ENCODE peak calls at places on chromosomes 5 and 9, in seven cellular contexts. J, G, F, T, Q, B and V are unnamed samples.

GRCh38 chr5:6736524-6737042 is 23.4 kb downstream of the TENT4A start:
- DNase-seq in F (no peak), J (no peak), Q (no peak), G (no peak), B (no peak), T (no peak), V (no peak)

GRCh38 chr9:18275313-18275990 is 198.5 kb upstream of the ADAMTSL1 start:
- DNase-seq in F (no peak), Q (no peak), J (no peak), T (no peak), B (no peak), G (no peak), V (no peak)

GRCh38 chr9:135282001-135282731 is 194.7 kb downstream of the OLFM1 start:
- DNase-seq in F (peak), J (peak), B (peak), Q (no peak), T (peak), G (peak), V (peak)

GRCh38 chr5:29518176-29518575 is 1675.3 kb upstream of the CDH6 start:
- DNase-seq in F (no peak), G (no peak), J (no peak), Q (peak), B (no peak), T (no peak), V (no peak)

GRCh38 chr9:18550286-18550685 is 76.3 kb downstream of the ADAMTSL1 start:
- DNase-seq in G (no peak), F (no peak), B (no peak), J (no peak), T (no peak), Q (no peak), V (no peak)

GRCh38 chr5:862367-863243 is 11.8 kb upstream of the ZDHHC11 start:
- DNase-seq in J (no peak), T (no peak), B (no peak), G (no peak), Q (no peak), F (peak), V (no peak)

GRCh38 chr9:116269250-116269649 is 115.7 kb downstream of the PAPPA start:
- DNase-seq in B (no peak), J (peak), G (no peak), T (no peak), Q (no peak), F (no peak), V (no peak)

GRCh38 chr9:135220601-135221575 is 133.4 kb downstream of the OLFM1 start:
- DNase-seq in B (peak), Q (peak), F (no peak), G (no peak), T (no peak), J (no peak), V (no peak)

GRCh38 chr9:124513374-124513994 is 6.3 kb upstream of the NR5A1 start:
- DNase-seq in F (no peak), B (peak), T (peak), J (no peak), G (no peak), Q (no peak), V (no peak)

GRCh38 chr9:130237071-130237470 is 28.5 kb upstream of the HMCN2 start:
- DNase-seq in B (no peak), F (no peak), T (no peak), Q (no peak), G (no peak), J (no peak), V (no peak)

GRCh38 chr9:69893057-69893456 is 72.4 kb downstream of the CFAP95 start:
- DNase-seq in Q (no peak), G (no peak), J (no peak), T (no peak), B (no peak), F (no peak), V (no peak)

GRCh38 chr9:111118256-111118950 is 80.1 kb upstream of the LPAR1 start:
- DNase-seq in B (no peak), J (no peak), Q (no peak), T (no peak), F (no peak), G (no peak), V (no peak)

GRCh38 chr5:95543017-95543705 is 11.6 kb downstream of the SKIC3 start:
- DNase-seq in G (no peak), T (no peak), J (peak), B (no peak), Q (no peak), F (no peak), V (no peak)

GRCh38 chr9:88672874-88673695 is 138.1 kb downstream of the NXNL2 start:
- DNase-seq in T (no peak), B (no peak), Q (no peak), J (no peak), F (no peak), G (no peak), V (no peak)

GRCh38 chr9:121750715-121751623 is 99.5 kb downstream of the DAB2IP start:
- DNase-seq in F (no peak), J (peak), T (no peak), B (no peak), Q (no peak), G (peak), V (peak)

GRCh38 chr9:121751686-121752445 is 100.4 kb downstream of the DAB2IP start:
- DNase-seq in F (no peak), T (no peak), B (peak), J (no peak), G (no peak), Q (no peak), V (no peak)

GRCh38 chr9:121753802-121754654 is 102.6 kb downstream of the DAB2IP start:
- DNase-seq in B (peak), G (no peak), F (no peak), Q (no peak), J (no peak), T (no peak), V (no peak)

GRCh38 chr9:121754655-121755436 is 103.4 kb downstream of the DAB2IP start:
- DNase-seq in F (no peak), Q (no peak), G (no peak), T (no peak), J (no peak), B (no peak), V (no peak)

GRCh38 chr9:121752929-121753328 is 101.5 kb downstream of the DAB2IP start:
- DNase-seq in B (no peak), G (no peak), J (no peak), Q (no peak), F (no peak), T (no peak), V (peak)
- H3K27ac ChIP-seq in B (peak), G (peak), J (no peak), Q (no peak), F (peak), T (peak), V (no peak)

GRCh38 chr5:88830567-88830966 is 52.4 kb downstream of the MEF2C start:
- DNase-seq in G (no peak), Q (no peak), T (no peak), J (no peak), B (no peak), F (no peak), V (no peak)

GRCh38 chr5:88829773-88830172 is 53.2 kb downstream of the MEF2C start:
- DNase-seq in Q (no peak), B (no peak), F (no peak), T (no peak), J (no peak), G (no peak), V (no peak)

GRCh38 chr5:88827997-88828396 is 55.0 kb downstream of the MEF2C start:
- DNase-seq in B (no peak), T (no peak), G (no peak), Q (no peak), J (no peak), F (no peak), V (no peak)

GRCh38 chr5:88826959-88827585 is 55.9 kb downstream of the MEF2C start:
- DNase-seq in Q (no peak), T (no peak), J (peak), B (no peak), G (no peak), F (no peak), V (no peak)

DNA sequence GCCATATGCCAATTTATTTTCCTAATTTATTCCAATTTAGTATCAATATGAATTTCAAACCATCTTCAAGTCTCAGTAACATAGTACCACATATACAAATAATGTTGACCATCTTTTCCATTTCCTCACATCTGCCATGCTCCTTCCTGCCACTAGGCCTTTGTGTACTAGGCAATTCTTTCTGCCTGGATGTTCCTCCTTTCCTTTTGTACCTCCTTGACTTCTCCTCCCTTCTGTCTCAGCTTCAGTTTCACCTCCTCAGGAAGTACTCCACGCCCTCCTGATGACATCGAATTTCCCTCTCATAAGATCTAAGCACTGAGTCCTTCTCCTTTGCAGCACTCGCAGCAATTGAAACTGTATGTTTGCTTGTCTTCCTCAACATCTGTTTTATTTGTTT is 53.9 kb downstream of the MEF2C start:
- DNase-seq in B (no peak), F (no peak), Q (no peak), G (no peak), T (no peak), J (no peak), V (no peak)
- TF ChIP-seq CTCF in B (peak), F (peak), Q (peak), G (no peak), T (peak), J (peak), V (no peak)

DNA sequence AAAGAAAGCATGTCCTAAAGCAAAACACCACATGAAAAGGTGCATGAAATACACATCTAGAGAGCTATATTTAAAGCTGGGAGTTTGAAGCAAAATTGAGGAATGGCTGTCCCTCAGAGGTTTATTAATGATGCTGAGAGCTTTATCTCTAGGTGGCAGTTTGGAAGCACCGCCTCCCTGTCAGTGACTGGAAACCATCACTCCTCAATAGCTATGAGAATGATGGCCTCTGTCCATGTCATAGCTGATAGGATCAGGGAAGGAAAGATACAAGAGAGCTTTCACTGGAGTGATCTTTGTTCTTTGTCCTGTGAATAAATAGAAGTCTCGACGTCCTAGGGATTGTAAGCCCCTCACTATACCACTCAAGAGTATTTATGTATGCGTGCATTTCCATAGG is 110.5 kb downstream of the NUDT12 start:
- DNase-seq in B (no peak), T (no peak), Q (no peak), F (no peak), J (no peak), G (no peak), V (no peak)
- H3K27ac ChIP-seq in B (no peak), T (no peak), Q (no peak), F (no peak), J (peak), G (no peak), V (no peak)

GRCh38 chr5:57277085-57277484 is 103.2 kb downstream of the GPBP1 start:
- DNase-seq in G (no peak), Q (no peak), B (no peak), F (no peak), J (peak), T (no peak), V (no peak)
- TF ChIP-seq CTCF in G (no peak), Q (no peak), B (peak), F (no peak), J (peak), T (peak), V (no peak)

DNA sequence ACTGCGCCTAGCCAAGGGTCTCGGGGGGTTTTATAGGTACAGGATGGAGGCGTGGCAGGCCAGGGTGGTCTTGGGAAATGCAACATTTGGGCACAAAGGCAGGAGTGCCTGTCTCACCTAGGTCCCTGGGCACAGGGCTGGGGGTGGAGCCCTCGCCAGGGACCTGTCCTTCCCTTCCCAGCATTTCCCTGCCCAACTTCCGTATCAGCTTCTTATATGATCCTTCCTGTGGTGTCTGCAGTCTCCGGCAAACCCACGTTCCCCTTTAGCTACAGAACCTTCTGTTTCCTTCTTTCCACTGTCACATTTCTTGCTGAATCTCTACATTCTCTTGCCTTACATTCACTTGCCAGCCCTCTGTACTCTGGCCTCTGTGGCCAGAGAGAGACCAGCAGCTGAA is 134.5 kb upstream of the ZNF608 start:
- DNase-seq in T (no peak), F (no peak), Q (no peak), B (no peak), G (no peak), J (no peak), V (no peak)
- H3K27ac ChIP-seq in T (no peak), F (no peak), Q (no peak), B (no peak), G (no peak), J (no peak), V (no peak)

GRCh38 chr5:5316333-5316732 is 106.1 kb upstream of the ICE1 start:
- DNase-seq in G (no peak), B (no peak), F (no peak), T (no peak), J (no peak), Q (no peak), V (no peak)
- TF ChIP-seq CTCF in G (no peak), B (no peak), F (no peak), T (no peak), J (no peak), Q (no peak), V (no peak)

GRCh38 chr9:396397-396796 is 181.7 kb downstream of the DOCK8 start:
- DNase-seq in F (no peak), Q (peak), G (no peak), T (no peak), B (no peak), J (no peak), V (no peak)
- H3K27ac ChIP-seq in F (no peak), Q (no peak), G (no peak), T (no peak), B (no peak), J (no peak), V (no peak)